ENCODE peak calls at places on chromosome 2, in eight cellular contexts. One of them, this sample, is unnamed.

GRCh38 chr2:181140414-181140813 is 160.0 kb downstream of the UBE2E3 start:
- DNase-seq in GM23338: no peak
- DNase-seq in CD4-positive, alpha-beta memory T cell: no peak
- DNase-seq in BJ: no peak
- DNase-seq in GM04504: peak; percentile 55
- DNase-seq in mesendoderm: no peak
- DNase-seq in activated T-cell treated with anti-CD3 and anti-CD28 coated beads for 48 hours: no peak
- DNase-seq in NCI-H2171 treated with DMSO at 0.1 percent for 48 hours: no peak
- DNase-seq in this sample: no peak

GRCh38 chr2:190530211-190530639 is 4.3 kb downstream of the NEMP2 start:
- DNase-seq in GM23338: no peak
- DNase-seq in CD4-positive, alpha-beta memory T cell: no peak
- DNase-seq in BJ: no peak
- DNase-seq in GM04504: no peak
- DNase-seq in mesendoderm: no peak
- DNase-seq in activated T-cell treated with anti-CD3 and anti-CD28 coated beads for 48 hours: no peak
- DNase-seq in NCI-H2171 treated with DMSO at 0.1 percent for 48 hours: no peak
- DNase-seq in this sample: no peak

GRCh38 chr2:148867079-148867769 is 7.8 kb upstream of the KIF5C start:
- DNase-seq in GM23338: peak; percentile 22
- DNase-seq in CD4-positive, alpha-beta memory T cell: no peak
- DNase-seq in BJ: no peak
- DNase-seq in GM04504: no peak
- DNase-seq in mesendoderm: no peak
- DNase-seq in activated T-cell treated with anti-CD3 and anti-CD28 coated beads for 48 hours: no peak
- DNase-seq in NCI-H2171 treated with DMSO at 0.1 percent for 48 hours: no peak
- DNase-seq in this sample: no peak

GRCh38 chr2:239932881-239933735 is 92.0 kb downstream of the NDUFA10 start:
- DNase-seq in GM23338: no peak
- DNase-seq in CD4-positive, alpha-beta memory T cell: no peak
- DNase-seq in BJ: no peak
- DNase-seq in GM04504: no peak
- DNase-seq in mesendoderm: no peak
- DNase-seq in activated T-cell treated with anti-CD3 and anti-CD28 coated beads for 48 hours: no peak
- DNase-seq in NCI-H2171 treated with DMSO at 0.1 percent for 48 hours: no peak
- DNase-seq in this sample: no peak

GRCh38 chr2:229201522-229201921 is 69.6 kb downstream of the PID1 start:
- DNase-seq in GM23338: no peak
- DNase-seq in CD4-positive, alpha-beta memory T cell: no peak
- DNase-seq in BJ: no peak
- DNase-seq in GM04504: no peak
- DNase-seq in mesendoderm: no peak
- DNase-seq in activated T-cell treated with anti-CD3 and anti-CD28 coated beads for 48 hours: no peak
- DNase-seq in NCI-H2171 treated with DMSO at 0.1 percent for 48 hours: no peak
- DNase-seq in this sample: no peak

GRCh38 chr2:45273412-45274189 is 264.3 kb upstream of the SIX2 start:
- DNase-seq in GM23338: no peak
- DNase-seq in CD4-positive, alpha-beta memory T cell: no peak
- DNase-seq in BJ: no peak
- DNase-seq in GM04504: no peak
- DNase-seq in mesendoderm: no peak
- DNase-seq in activated T-cell treated with anti-CD3 and anti-CD28 coated beads for 48 hours: no peak
- DNase-seq in NCI-H2171 treated with DMSO at 0.1 percent for 48 hours: no peak
- DNase-seq in this sample: no peak

GRCh38 chr2:222959358-222959757 is 92.6 kb upstream of the KCNE4 start:
- DNase-seq in GM23338: peak; percentile 79
- DNase-seq in CD4-positive, alpha-beta memory T cell: no peak
- DNase-seq in BJ: peak; percentile 75
- DNase-seq in GM04504: peak; percentile 71
- DNase-seq in mesendoderm: peak; percentile 97
- DNase-seq in activated T-cell treated with anti-CD3 and anti-CD28 coated beads for 48 hours: no peak
- DNase-seq in NCI-H2171 treated with DMSO at 0.1 percent for 48 hours: no peak
- DNase-seq in this sample: no peak

GRCh38 chr2:187003038-187003543 is 154.1 kb upstream of the ZSWIM2 start:
- DNase-seq in GM23338: no peak
- DNase-seq in CD4-positive, alpha-beta memory T cell: no peak
- DNase-seq in BJ: no peak
- DNase-seq in GM04504: no peak
- DNase-seq in mesendoderm: no peak
- DNase-seq in activated T-cell treated with anti-CD3 and anti-CD28 coated beads for 48 hours: no peak
- DNase-seq in NCI-H2171 treated with DMSO at 0.1 percent for 48 hours: no peak
- DNase-seq in this sample: no peak

GRCh38 chr2:232292395-232293154 is 86.0 kb upstream of the ALPP start:
- DNase-seq in GM23338: peak; percentile 88
- DNase-seq in CD4-positive, alpha-beta memory T cell: peak; percentile 31
- DNase-seq in BJ: no peak
- DNase-seq in GM04504: peak; percentile 24
- DNase-seq in mesendoderm: peak; percentile 89
- DNase-seq in activated T-cell treated with anti-CD3 and anti-CD28 coated beads for 48 hours: peak; percentile 36
- DNase-seq in NCI-H2171 treated with DMSO at 0.1 percent for 48 hours: no peak
- DNase-seq in this sample: peak; percentile 11

GRCh38 chr2:187124514-187124913 is 275.5 kb upstream of the ZSWIM2 start:
- DNase-seq in GM23338: no peak
- DNase-seq in CD4-positive, alpha-beta memory T cell: no peak
- DNase-seq in BJ: no peak
- DNase-seq in GM04504: no peak
- DNase-seq in mesendoderm: no peak
- DNase-seq in activated T-cell treated with anti-CD3 and anti-CD28 coated beads for 48 hours: no peak
- DNase-seq in NCI-H2171 treated with DMSO at 0.1 percent for 48 hours: no peak
- DNase-seq in this sample: no peak

GRCh38 chr2:163612332-163612731 is 123.5 kb downstream of the FIGN start:
- DNase-seq in GM23338: no peak
- DNase-seq in CD4-positive, alpha-beta memory T cell: no peak
- DNase-seq in BJ: no peak
- DNase-seq in GM04504: no peak
- DNase-seq in mesendoderm: no peak
- DNase-seq in activated T-cell treated with anti-CD3 and anti-CD28 coated beads for 48 hours: no peak
- DNase-seq in NCI-H2171 treated with DMSO at 0.1 percent for 48 hours: no peak
- DNase-seq in this sample: no peak

GRCh38 chr2:181770145-181770544 is 89.8 kb upstream of the NEUROD1 start:
- DNase-seq in GM23338: no peak
- DNase-seq in CD4-positive, alpha-beta memory T cell: no peak
- DNase-seq in BJ: no peak
- DNase-seq in GM04504: no peak
- DNase-seq in mesendoderm: no peak
- DNase-seq in activated T-cell treated with anti-CD3 and anti-CD28 coated beads for 48 hours: no peak
- DNase-seq in NCI-H2171 treated with DMSO at 0.1 percent for 48 hours: no peak
- DNase-seq in this sample: no peak

GRCh38 chr2:42102606-42103450 is 55.0 kb downstream of the PKDCC start:
- DNase-seq in GM23338: peak; percentile 98
- DNase-seq in CD4-positive, alpha-beta memory T cell: no peak
- DNase-seq in BJ: no peak
- DNase-seq in GM04504: no peak
- DNase-seq in mesendoderm: peak; percentile 99
- DNase-seq in activated T-cell treated with anti-CD3 and anti-CD28 coated beads for 48 hours: peak; percentile 36
- DNase-seq in NCI-H2171 treated with DMSO at 0.1 percent for 48 hours: no peak
- DNase-seq in this sample: peak; percentile 42

GRCh38 chr2:122105171-122105884 is 349.9 kb downstream of the TSN start:
- DNase-seq in GM23338: no peak
- DNase-seq in CD4-positive, alpha-beta memory T cell: no peak
- DNase-seq in BJ: no peak
- DNase-seq in GM04504: no peak
- DNase-seq in mesendoderm: no peak
- DNase-seq in activated T-cell treated with anti-CD3 and anti-CD28 coated beads for 48 hours: no peak
- DNase-seq in NCI-H2171 treated with DMSO at 0.1 percent for 48 hours: no peak
- DNase-seq in this sample: no peak

GRCh38 chr2:224847961-224848850 is 132.0 kb upstream of the CCDC195 start:
- DNase-seq in GM23338: no peak
- DNase-seq in CD4-positive, alpha-beta memory T cell: no peak
- DNase-seq in BJ: no peak
- DNase-seq in GM04504: peak; percentile 49
- DNase-seq in mesendoderm: peak; percentile 27
- DNase-seq in activated T-cell treated with anti-CD3 and anti-CD28 coated beads for 48 hours: no peak
- DNase-seq in NCI-H2171 treated with DMSO at 0.1 percent for 48 hours: peak; percentile 47
- DNase-seq in this sample: no peak

GRCh38 chr2:2646312-2647051 is 315.4 kb upstream of the MYT1L start:
- DNase-seq in GM23338: no peak
- DNase-seq in CD4-positive, alpha-beta memory T cell: peak; percentile 53
- DNase-seq in BJ: no peak
- DNase-seq in GM04504: no peak
- DNase-seq in mesendoderm: peak; percentile 30
- DNase-seq in activated T-cell treated with anti-CD3 and anti-CD28 coated beads for 48 hours: no peak
- DNase-seq in NCI-H2171 treated with DMSO at 0.1 percent for 48 hours: no peak
- DNase-seq in this sample: no peak

GRCh38 chr2:50772607-50773006 is 259.3 kb downstream of the NRXN1 start:
- DNase-seq in GM23338: no peak
- DNase-seq in CD4-positive, alpha-beta memory T cell: no peak
- DNase-seq in BJ: no peak
- DNase-seq in GM04504: no peak
- DNase-seq in mesendoderm: no peak
- DNase-seq in activated T-cell treated with anti-CD3 and anti-CD28 coated beads for 48 hours: no peak
- DNase-seq in NCI-H2171 treated with DMSO at 0.1 percent for 48 hours: no peak
- DNase-seq in this sample: no peak

GRCh38 chr2:142398212-142398611 is 267.4 kb upstream of the LRP1B start:
- DNase-seq in GM23338: no peak
- DNase-seq in CD4-positive, alpha-beta memory T cell: no peak
- DNase-seq in BJ: no peak
- DNase-seq in GM04504: no peak
- DNase-seq in mesendoderm: no peak
- DNase-seq in activated T-cell treated with anti-CD3 and anti-CD28 coated beads for 48 hours: no peak
- DNase-seq in NCI-H2171 treated with DMSO at 0.1 percent for 48 hours: no peak
- DNase-seq in this sample: no peak

GRCh38 chr2:121059651-121060649 is 225.1 kb downstream of the TFCP2L1 start:
- DNase-seq in GM23338: no peak
- DNase-seq in CD4-positive, alpha-beta memory T cell: no peak
- DNase-seq in BJ: no peak
- DNase-seq in GM04504: no peak
- DNase-seq in mesendoderm: no peak
- DNase-seq in activated T-cell treated with anti-CD3 and anti-CD28 coated beads for 48 hours: no peak
- DNase-seq in NCI-H2171 treated with DMSO at 0.1 percent for 48 hours: no peak
- DNase-seq in this sample: no peak

GRCh38 chr2:151238527-151239487 is 22.9 kb downstream of the RBM43 start:
- DNase-seq in GM23338: peak; percentile 82
- DNase-seq in CD4-positive, alpha-beta memory T cell: peak; percentile 34
- DNase-seq in BJ: no peak
- DNase-seq in GM04504: peak; percentile 66
- DNase-seq in mesendoderm: peak; percentile 61
- DNase-seq in activated T-cell treated with anti-CD3 and anti-CD28 coated beads for 48 hours: no peak
- DNase-seq in NCI-H2171 treated with DMSO at 0.1 percent for 48 hours: peak; percentile 81
- DNase-seq in this sample: peak; percentile 40

GRCh38 chr2:54613794-54614257 is 109.6 kb upstream of the EML6 start:
- DNase-seq in GM23338: no peak
- DNase-seq in CD4-positive, alpha-beta memory T cell: no peak
- DNase-seq in BJ: no peak
- DNase-seq in GM04504: no peak
- DNase-seq in mesendoderm: no peak
- DNase-seq in activated T-cell treated with anti-CD3 and anti-CD28 coated beads for 48 hours: no peak
- DNase-seq in NCI-H2171 treated with DMSO at 0.1 percent for 48 hours: no peak
- DNase-seq in this sample: peak; percentile 78

GRCh38 chr2:180222642-180223041 is 215.5 kb upstream of the CWC22 start:
- DNase-seq in GM23338: no peak
- DNase-seq in CD4-positive, alpha-beta memory T cell: no peak
- DNase-seq in BJ: peak; percentile 44
- DNase-seq in GM04504: peak; percentile 83
- DNase-seq in mesendoderm: no peak
- DNase-seq in activated T-cell treated with anti-CD3 and anti-CD28 coated beads for 48 hours: no peak
- DNase-seq in NCI-H2171 treated with DMSO at 0.1 percent for 48 hours: peak; percentile 91
- DNase-seq in this sample: no peak

GRCh38 chr2:168145598-168145997 is 101.8 kb downstream of the STK39 start:
- DNase-seq in GM23338: no peak
- DNase-seq in CD4-positive, alpha-beta memory T cell: no peak
- DNase-seq in BJ: no peak
- DNase-seq in GM04504: no peak
- DNase-seq in mesendoderm: no peak
- DNase-seq in activated T-cell treated with anti-CD3 and anti-CD28 coated beads for 48 hours: no peak
- DNase-seq in NCI-H2171 treated with DMSO at 0.1 percent for 48 hours: no peak
- DNase-seq in this sample: no peak

GRCh38 chr2:3217646-3218045 is 160.0 kb downstream of the EIPR1 start:
- DNase-seq in GM23338: no peak
- DNase-seq in CD4-positive, alpha-beta memory T cell: no peak
- DNase-seq in BJ: no peak
- DNase-seq in GM04504: no peak
- DNase-seq in mesendoderm: no peak
- DNase-seq in activated T-cell treated with anti-CD3 and anti-CD28 coated beads for 48 hours: no peak
- DNase-seq in NCI-H2171 treated with DMSO at 0.1 percent for 48 hours: no peak
- DNase-seq in this sample: no peak

GRCh38 chr2:96866149-96866548 is 3.7 kb downstream of the SEMA4C start:
- DNase-seq in GM23338: no peak
- DNase-seq in CD4-positive, alpha-beta memory T cell: no peak
- DNase-seq in BJ: no peak
- DNase-seq in GM04504: no peak
- DNase-seq in mesendoderm: no peak
- DNase-seq in activated T-cell treated with anti-CD3 and anti-CD28 coated beads for 48 hours: no peak
- DNase-seq in NCI-H2171 treated with DMSO at 0.1 percent for 48 hours: no peak
- DNase-seq in this sample: no peak

GRCh38 chr2:170711774-170712652 is 3.1 kb upstream of the SP5 start:
- DNase-seq in GM23338: peak; percentile 89
- DNase-seq in CD4-positive, alpha-beta memory T cell: no peak
- DNase-seq in BJ: no peak
- DNase-seq in GM04504: no peak
- DNase-seq in mesendoderm: peak; percentile 83
- DNase-seq in activated T-cell treated with anti-CD3 and anti-CD28 coated beads for 48 hours: no peak
- DNase-seq in NCI-H2171 treated with DMSO at 0.1 percent for 48 hours: no peak
- DNase-seq in this sample: no peak

GRCh38 chr2:31414601-31415241 is at the start of gene XDH:
- DNase-seq in GM23338: no peak
- DNase-seq in CD4-positive, alpha-beta memory T cell: no peak
- DNase-seq in BJ: no peak
- DNase-seq in GM04504: no peak
- DNase-seq in mesendoderm: no peak
- DNase-seq in activated T-cell treated with anti-CD3 and anti-CD28 coated beads for 48 hours: no peak
- DNase-seq in NCI-H2171 treated with DMSO at 0.1 percent for 48 hours: no peak
- DNase-seq in this sample: no peak

GRCh38 chr2:205358351-205358815 is 323.9 kb upstream of the NRP2 start:
- DNase-seq in GM23338: peak; percentile 81
- DNase-seq in CD4-positive, alpha-beta memory T cell: no peak
- DNase-seq in BJ: peak; percentile 41
- DNase-seq in GM04504: peak; percentile 53
- DNase-seq in mesendoderm: peak; percentile 85
- DNase-seq in activated T-cell treated with anti-CD3 and anti-CD28 coated beads for 48 hours: no peak
- DNase-seq in NCI-H2171 treated with DMSO at 0.1 percent for 48 hours: no peak
- DNase-seq in this sample: no peak

GRCh38 chr2:105344704-105345345 is 7.5 kb downstream of the C2orf49 start:
- DNase-seq in GM23338: peak; percentile 49
- DNase-seq in CD4-positive, alpha-beta memory T cell: no peak
- DNase-seq in BJ: no peak
- DNase-seq in GM04504: no peak
- DNase-seq in mesendoderm: peak; percentile 45
- DNase-seq in activated T-cell treated with anti-CD3 and anti-CD28 coated beads for 48 hours: no peak
- DNase-seq in NCI-H2171 treated with DMSO at 0.1 percent for 48 hours: peak; percentile 53
- DNase-seq in this sample: no peak

GRCh38 chr2:42925742-42926437 is 133.5 kb upstream of the HAAO start:
- DNase-seq in GM23338: peak; percentile 17
- DNase-seq in CD4-positive, alpha-beta memory T cell: no peak
- DNase-seq in BJ: no peak
- DNase-seq in GM04504: no peak
- DNase-seq in mesendoderm: no peak
- DNase-seq in activated T-cell treated with anti-CD3 and anti-CD28 coated beads for 48 hours: no peak
- DNase-seq in NCI-H2171 treated with DMSO at 0.1 percent for 48 hours: no peak
- DNase-seq in this sample: no peak

GRCh38 chr2:28119631-28120030 is 229.1 kb downstream of the BABAM2 start:
- DNase-seq in GM23338: no peak
- DNase-seq in CD4-positive, alpha-beta memory T cell: no peak
- DNase-seq in BJ: no peak
- DNase-seq in GM04504: no peak
- DNase-seq in mesendoderm: no peak
- DNase-seq in activated T-cell treated with anti-CD3 and anti-CD28 coated beads for 48 hours: no peak
- DNase-seq in NCI-H2171 treated with DMSO at 0.1 percent for 48 hours: no peak
- DNase-seq in this sample: no peak

GRCh38 chr2:225103737-225104141 is 61.5 kb upstream of the DOCK10 start:
- DNase-seq in GM23338: no peak
- DNase-seq in CD4-positive, alpha-beta memory T cell: no peak
- DNase-seq in BJ: peak; percentile 76
- DNase-seq in GM04504: no peak
- DNase-seq in mesendoderm: no peak
- DNase-seq in activated T-cell treated with anti-CD3 and anti-CD28 coated beads for 48 hours: no peak
- DNase-seq in NCI-H2171 treated with DMSO at 0.1 percent for 48 hours: no peak
- DNase-seq in this sample: no peak

GRCh38 chr2:120398051-120398960 is 52.4 kb downstream of the INHBB start:
- DNase-seq in GM23338: no peak
- DNase-seq in CD4-positive, alpha-beta memory T cell: no peak
- DNase-seq in BJ: peak; percentile 71
- DNase-seq in GM04504: peak; percentile 4
- DNase-seq in mesendoderm: no peak
- DNase-seq in activated T-cell treated with anti-CD3 and anti-CD28 coated beads for 48 hours: no peak
- DNase-seq in NCI-H2171 treated with DMSO at 0.1 percent for 48 hours: no peak
- DNase-seq in this sample: no peak

GRCh38 chr2:63488118-63488713 is 100.1 kb downstream of the WDPCP start:
- DNase-seq in GM23338: peak; percentile 56
- DNase-seq in CD4-positive, alpha-beta memory T cell: no peak
- DNase-seq in BJ: no peak
- DNase-seq in GM04504: peak; percentile 13
- DNase-seq in mesendoderm: peak; percentile 28
- DNase-seq in activated T-cell treated with anti-CD3 and anti-CD28 coated beads for 48 hours: no peak
- DNase-seq in NCI-H2171 treated with DMSO at 0.1 percent for 48 hours: peak; percentile 7
- DNase-seq in this sample: no peak